ENCODE peak calls at places on chromosomes 13 and 19, in ten cellular contexts. One of them, this sample, is unnamed.

GRCh38 chr13:113991191-113991669 is 17.4 kb upstream of the C13orf46 start:
- DNase-seq in tibial nerve: no peak
- DNase-seq in heart right ventricle: no peak
- DNase-seq in globus pallidus: peak
- DNase-seq in epithelial cell of proximal tubule: no peak
- DNase-seq in fibroblast of lung: no peak
- DNase-seq in NT2/D1: no peak
- DNase-seq in nephron progenitor cell: no peak
- DNase-seq in gastrocnemius medialis: peak
- DNase-seq in T47D: no peak
- DNase-seq in this sample: no peak

GRCh38 chr13:86201477-86201876 is 402.3 kb upstream of the SLITRK6 start:
- DNase-seq in tibial nerve: no peak
- DNase-seq in heart right ventricle: no peak
- DNase-seq in globus pallidus: no peak
- DNase-seq in epithelial cell of proximal tubule: no peak
- DNase-seq in fibroblast of lung: no peak
- DNase-seq in NT2/D1: no peak
- DNase-seq in nephron progenitor cell: no peak
- DNase-seq in gastrocnemius medialis: no peak
- DNase-seq in T47D: no peak
- DNase-seq in this sample: no peak

GRCh38 chr19:47643281-47643680 is 34.3 kb downstream of the BICRA start:
- DNase-seq in tibial nerve: no peak
- DNase-seq in heart right ventricle: no peak
- DNase-seq in globus pallidus: no peak
- DNase-seq in epithelial cell of proximal tubule: no peak
- DNase-seq in fibroblast of lung: no peak
- DNase-seq in NT2/D1: no peak
- DNase-seq in nephron progenitor cell: no peak
- DNase-seq in gastrocnemius medialis: no peak
- DNase-seq in T47D: no peak
- DNase-seq in this sample: no peak

GRCh38 chr13:43132911-43133310 is 109.5 kb downstream of the DNAJC15 start:
- DNase-seq in tibial nerve: no peak
- DNase-seq in heart right ventricle: no peak
- DNase-seq in globus pallidus: no peak
- DNase-seq in epithelial cell of proximal tubule: no peak
- DNase-seq in fibroblast of lung: no peak
- DNase-seq in NT2/D1: no peak
- DNase-seq in nephron progenitor cell: no peak
- DNase-seq in gastrocnemius medialis: no peak
- DNase-seq in T47D: no peak
- DNase-seq in this sample: no peak

GRCh38 chr19:39843919-39844793 is 2.0 kb downstream of the FBL start:
- DNase-seq in tibial nerve: peak
- DNase-seq in heart right ventricle: no peak
- DNase-seq in globus pallidus: no peak
- DNase-seq in epithelial cell of proximal tubule: no peak
- DNase-seq in fibroblast of lung: peak
- DNase-seq in NT2/D1: no peak
- DNase-seq in nephron progenitor cell: no peak
- DNase-seq in gastrocnemius medialis: no peak
- DNase-seq in T47D: peak
- DNase-seq in this sample: peak

GRCh38 chr13:114047358-114047881 is 73.5 kb upstream of the C13orf46 start:
- DNase-seq in tibial nerve: no peak
- DNase-seq in heart right ventricle: no peak
- DNase-seq in globus pallidus: no peak
- DNase-seq in epithelial cell of proximal tubule: peak
- DNase-seq in fibroblast of lung: peak
- DNase-seq in NT2/D1: no peak
- DNase-seq in nephron progenitor cell: no peak
- DNase-seq in gastrocnemius medialis: no peak
- DNase-seq in T47D: peak
- DNase-seq in this sample: peak

GRCh38 chr13:109427148-109427547 is 359.2 kb downstream of the IRS2 start:
- DNase-seq in tibial nerve: no peak
- DNase-seq in heart right ventricle: no peak
- DNase-seq in globus pallidus: no peak
- DNase-seq in epithelial cell of proximal tubule: no peak
- DNase-seq in fibroblast of lung: peak
- DNase-seq in NT2/D1: no peak
- DNase-seq in nephron progenitor cell: no peak
- DNase-seq in gastrocnemius medialis: no peak
- DNase-seq in T47D: no peak
- DNase-seq in this sample: no peak

GRCh38 chr19:51094696-51095279 is 12.1 kb upstream of the KLK14 start:
- DNase-seq in tibial nerve: no peak
- DNase-seq in heart right ventricle: no peak
- DNase-seq in globus pallidus: no peak
- DNase-seq in epithelial cell of proximal tubule: no peak
- DNase-seq in fibroblast of lung: no peak
- DNase-seq in NT2/D1: no peak
- DNase-seq in nephron progenitor cell: peak
- DNase-seq in gastrocnemius medialis: no peak
- DNase-seq in T47D: peak
- DNase-seq in this sample: peak

GRCh38 chr13:50069255-50069654 is 54.0 kb downstream of the KCNRG start:
- DNase-seq in tibial nerve: no peak
- DNase-seq in heart right ventricle: no peak
- DNase-seq in globus pallidus: no peak
- DNase-seq in epithelial cell of proximal tubule: no peak
- DNase-seq in fibroblast of lung: no peak
- DNase-seq in NT2/D1: no peak
- DNase-seq in nephron progenitor cell: no peak
- DNase-seq in gastrocnemius medialis: no peak
- DNase-seq in T47D: no peak
- DNase-seq in this sample: no peak

GRCh38 chr19:17205237-17206140 is 9.7 kb upstream of the USE1 start:
- DNase-seq in tibial nerve: no peak
- DNase-seq in heart right ventricle: peak
- DNase-seq in globus pallidus: no peak
- DNase-seq in epithelial cell of proximal tubule: no peak
- DNase-seq in fibroblast of lung: peak
- DNase-seq in NT2/D1: no peak
- DNase-seq in nephron progenitor cell: peak
- DNase-seq in gastrocnemius medialis: peak
- DNase-seq in T47D: peak
- DNase-seq in this sample: peak

GRCh38 chr13:96499646-96500045 is 409.7 kb downstream of the HS6ST3 start:
- DNase-seq in tibial nerve: no peak
- DNase-seq in heart right ventricle: no peak
- DNase-seq in globus pallidus: no peak
- DNase-seq in epithelial cell of proximal tubule: no peak
- DNase-seq in fibroblast of lung: no peak
- DNase-seq in NT2/D1: no peak
- DNase-seq in nephron progenitor cell: no peak
- DNase-seq in gastrocnemius medialis: no peak
- DNase-seq in T47D: no peak
- DNase-seq in this sample: no peak

GRCh38 chr13:44191504-44192171 is 182.0 kb upstream of the SERP2 start:
- DNase-seq in tibial nerve: peak
- DNase-seq in heart right ventricle: peak
- DNase-seq in globus pallidus: peak
- DNase-seq in epithelial cell of proximal tubule: no peak
- DNase-seq in fibroblast of lung: peak
- DNase-seq in NT2/D1: peak
- DNase-seq in nephron progenitor cell: peak
- DNase-seq in gastrocnemius medialis: peak
- DNase-seq in T47D: peak
- DNase-seq in this sample: peak

GRCh38 chr19:34171539-34171876 is 796 bp upstream of the LSM14A start:
- DNase-seq in tibial nerve: no peak
- DNase-seq in heart right ventricle: no peak
- DNase-seq in globus pallidus: no peak
- DNase-seq in epithelial cell of proximal tubule: no peak
- DNase-seq in fibroblast of lung: peak
- DNase-seq in NT2/D1: no peak
- DNase-seq in nephron progenitor cell: no peak
- DNase-seq in gastrocnemius medialis: no peak
- DNase-seq in T47D: peak
- DNase-seq in this sample: peak

GRCh38 chr13:80389073-80390038 is 48.4 kb upstream of the SPRY2 start:
- DNase-seq in tibial nerve: no peak
- DNase-seq in heart right ventricle: no peak
- DNase-seq in globus pallidus: no peak
- DNase-seq in epithelial cell of proximal tubule: no peak
- DNase-seq in fibroblast of lung: no peak
- DNase-seq in NT2/D1: no peak
- DNase-seq in nephron progenitor cell: no peak
- DNase-seq in gastrocnemius medialis: no peak
- DNase-seq in T47D: no peak
- DNase-seq in this sample: no peak

This sample was measured in Daoy.